ENCODE peak calls at places on chromosomes 13 and 19, in nine cellular contexts. H is suprapubic skin, E is tibial nerve, F is K562, S is A549, O is stomach, A is SK-N-SH, V is ovary, Y is upper lobe of left lung. D is an unnamed sample.

GRCh38 chr13:70505809-70506208 is 397.6 kb upstream of the KLHL1 start:
- DNase-seq in H (no peak), E (no peak), F (no peak), S (no peak), O (no peak), A (no peak), V (no peak), Y (no peak), D (no peak)

GRCh38 chr19:33590224-33590623 is 31.5 kb upstream of the CHST8 start:
- DNase-seq in H (no peak), E (no peak), F (no peak), S (no peak), O (no peak), A (no peak), V (no peak), Y (no peak), D (no peak)

GRCh38 chr13:83327091-83327490 is 555.2 kb downstream of the SLITRK1 start:
- DNase-seq in H (no peak), E (no peak), F (no peak), S (no peak), O (no peak), A (no peak), V (no peak), Y (no peak), D (no peak)

GRCh38 chr13:33207616-33207964 is 78.0 kb downstream of the STARD13 start:
- DNase-seq in H (peak), E (no peak), F (no peak), S (no peak), O (no peak), A (no peak), V (no peak), Y (no peak), D (no peak)

GRCh38 chr13:48562296-48563066 is 29.6 kb upstream of the RCBTB2 start:
- DNase-seq in H (no peak), E (no peak), F (peak), S (no peak), O (no peak), A (no peak), V (no peak), Y (peak), D (peak)

GRCh38 chr19:7228935-7229541 is 65.2 kb downstream of the INSR start:
- DNase-seq in H (no peak), E (no peak), F (no peak), S (no peak), O (no peak), A (no peak), V (no peak), Y (no peak), D (no peak)

GRCh38 chr13:95627590-95627989 is 16.9 kb downstream of the DZIP1 start:
- DNase-seq in H (no peak), E (no peak), F (no peak), S (no peak), O (no peak), A (no peak), V (no peak), Y (no peak), D (no peak)

GRCh38 chr19:54297759-54298305 is 15.1 kb downstream of the LILRA5 start:
- DNase-seq in H (no peak), E (no peak), F (peak), S (peak), O (no peak), A (no peak), V (no peak), Y (no peak), D (no peak)

GRCh38 chr13:46296920-46297319 is 85.2 kb downstream of the LRRC63 start:
- DNase-seq in H (no peak), E (no peak), F (no peak), S (peak), O (no peak), A (no peak), V (no peak), Y (no peak), D (no peak)
- TF ChIP-seq EP300 in H (no peak), E (peak), F (peak), S (no peak), O (no peak), A (no peak), V (no peak), Y (no peak), D (no peak)

GRCh38 chr19:50381881-50382729 is 2.0 kb upstream of the POLD1 start:
- DNase-seq in H (no peak), E (no peak), F (no peak), S (no peak), O (no peak), A (no peak), V (no peak), Y (no peak), D (no peak)

GRCh38 chr19:50384685-50385535 is 763 bp downstream of the POLD1 start:
- DNase-seq in H (no peak), E (no peak), F (peak), S (no peak), O (no peak), A (peak), V (no peak), Y (no peak), D (no peak)

GRCh38 chr19:50380767-50381166 is 3.4 kb upstream of the POLD1 start:
- DNase-seq in H (no peak), E (no peak), F (no peak), S (no peak), O (no peak), A (no peak), V (no peak), Y (peak), D (no peak)

GRCh38 chr19:50383852-50384684 is at the start of gene POLD1:
- DNase-seq in H (peak), E (peak), F (peak), S (peak), O (peak), A (peak), V (peak), Y (peak), D (peak)

DNA sequence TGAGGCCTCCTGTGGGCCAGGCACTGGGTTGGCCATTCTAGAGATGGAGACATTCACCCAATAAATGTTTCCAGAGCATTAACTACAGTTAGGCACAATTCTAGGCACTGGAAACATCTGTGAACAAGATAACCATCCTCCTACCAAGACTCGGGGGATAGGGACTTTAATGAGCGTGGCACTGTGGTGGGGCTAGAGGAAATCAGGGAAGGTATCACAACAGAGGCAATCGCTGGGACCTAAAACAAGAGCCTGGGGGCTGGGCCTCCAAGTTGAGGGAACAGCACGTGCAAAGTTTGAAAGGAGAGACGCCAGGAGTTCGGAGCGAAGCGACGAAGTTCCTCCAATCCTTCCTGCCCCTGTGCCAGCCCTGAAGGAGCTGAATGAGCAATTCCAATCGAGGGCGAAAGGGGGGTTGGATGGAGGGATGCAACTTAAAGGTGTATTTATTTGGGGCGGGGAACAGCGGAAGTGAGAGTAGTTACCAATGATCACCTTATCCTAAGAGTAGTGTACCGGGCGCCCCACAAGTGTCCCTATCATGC is 768 bp upstream of the POLD1 start:
- DNase-seq in H (no peak), E (no peak), F (peak), S (no peak), O (no peak), A (no peak), V (no peak), Y (no peak), D (no peak)
- TF ChIP-seq EP300 in H (no peak), E (no peak), F (no peak), S (no peak), O (no peak), A (no peak), V (no peak), Y (no peak), D (no peak)

GRCh38 chr19:2340496-2341246 is 12.2 kb downstream of the SPPL2B start:
- DNase-seq in H (no peak), E (no peak), F (no peak), S (no peak), O (no peak), A (no peak), V (no peak), Y (no peak), D (no peak)

GRCh38 chr19:2338751-2339643 is 10.5 kb downstream of the SPPL2B start:
- DNase-seq in H (no peak), E (no peak), F (no peak), S (no peak), O (no peak), A (no peak), V (no peak), Y (no peak), D (no peak)

GRCh38 chr19:2341247-2341705 is 12.8 kb downstream of the SPPL2B start:
- DNase-seq in H (no peak), E (no peak), F (peak), S (no peak), O (no peak), A (no peak), V (no peak), Y (no peak), D (no peak)

GRCh38 chr19:2338055-2338615 is 9.7 kb downstream of the SPPL2B start:
- DNase-seq in H (no peak), E (no peak), F (no peak), S (no peak), O (no peak), A (no peak), V (no peak), Y (no peak), D (no peak)

GRCh38 chr19:2339644-2340310 is 11.3 kb downstream of the SPPL2B start:
- DNase-seq in H (no peak), E (no peak), F (no peak), S (no peak), O (no peak), A (no peak), V (no peak), Y (no peak), D (no peak)
- TF ChIP-seq EP300 in H (no peak), E (no peak), F (no peak), S (no peak), O (no peak), A (no peak), V (no peak), Y (no peak), D (no peak)

GRCh38 chr19:13847033-13847899 is 29.7 kb upstream of the NANOS3 start:
- DNase-seq in H (peak), E (peak), F (peak), S (peak), O (peak), A (peak), V (peak), Y (peak), D (peak)
- TF ChIP-seq EP300 in H (no peak), E (peak), F (peak), S (no peak), O (peak), A (peak), V (peak), Y (peak), D (peak)

DNA sequence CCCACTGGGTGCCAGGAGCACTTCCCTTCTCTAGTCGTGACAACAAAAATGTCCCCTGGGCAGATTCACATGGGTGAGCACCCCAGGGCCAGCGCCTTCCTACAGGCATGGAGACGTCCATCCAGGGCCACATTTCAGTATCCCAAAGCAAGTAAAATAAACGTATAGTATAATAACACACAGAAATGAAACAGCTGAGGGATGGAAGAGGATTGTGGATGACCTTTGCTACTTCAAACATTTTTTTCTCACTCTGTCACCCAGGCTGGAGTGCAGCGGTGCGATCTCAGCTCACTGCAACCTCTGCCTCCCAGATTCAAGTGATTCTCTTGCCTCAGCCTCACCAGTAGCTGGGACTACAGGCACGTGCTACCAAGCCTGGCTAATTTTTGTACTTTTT is 28.2 kb downstream of the CILP2 start:
- DNase-seq in H (no peak), E (no peak), F (no peak), S (no peak), O (no peak), A (no peak), V (no peak), Y (no peak), D (no peak)
- TF ChIP-seq EP300 in H (no peak), E (no peak), F (no peak), S (no peak), O (no peak), A (no peak), V (no peak), Y (no peak), D (no peak)